ENCODE peak calls at places on chromosomes 13 and 19, in nine cellular contexts. One of them, this sample, is unnamed.

GRCh38 chr19:703651-704446 is 4.9 kb upstream of the PALM start:
- DNase-seq in SK-N-SH: peak; percentile 97
- DNase-seq in cardiac fibroblast: peak; percentile 51
- DNase-seq in GM06990: peak; percentile 56
- DNase-seq in AG04450: no peak
- DNase-seq in tibial nerve: peak; percentile 76
- DNase-seq in WTC11: peak; percentile 98
- DNase-seq in keratinocyte: no peak
- DNase-seq in CD4-positive, alpha-beta T cell: peak; percentile 54
- DNase-seq in this sample: no peak

GRCh38 chr19:14118165-14119051 is 846 bp upstream of the PRKACA start:
- DNase-seq in SK-N-SH: peak; percentile 42
- DNase-seq in cardiac fibroblast: peak; percentile 69
- DNase-seq in GM06990: peak; percentile 35
- DNase-seq in AG04450: no peak
- DNase-seq in tibial nerve: peak; percentile 90
- DNase-seq in WTC11: no peak
- DNase-seq in keratinocyte: no peak
- DNase-seq in CD4-positive, alpha-beta T cell: no peak
- DNase-seq in this sample: no peak

GRCh38 chr19:3010871-3011270 is 18.2 kb downstream of the TLE2 start:
- DNase-seq in SK-N-SH: no peak
- DNase-seq in cardiac fibroblast: no peak
- DNase-seq in GM06990: no peak
- DNase-seq in AG04450: no peak
- DNase-seq in tibial nerve: no peak
- DNase-seq in WTC11: no peak
- DNase-seq in keratinocyte: no peak
- DNase-seq in CD4-positive, alpha-beta T cell: no peak
- DNase-seq in this sample: no peak

GRCh38 chr19:55070755-55071502 is 4.7 kb upstream of the EPS8L1 start:
- DNase-seq in SK-N-SH: no peak
- DNase-seq in cardiac fibroblast: peak; percentile 64
- DNase-seq in GM06990: no peak
- DNase-seq in AG04450: peak; percentile 11
- DNase-seq in tibial nerve: no peak
- DNase-seq in WTC11: no peak
- DNase-seq in keratinocyte: no peak
- DNase-seq in CD4-positive, alpha-beta T cell: no peak
- DNase-seq in this sample: no peak

GRCh38 chr13:86002921-86003488 is 203.8 kb upstream of the SLITRK6 start:
- DNase-seq in SK-N-SH: no peak
- DNase-seq in cardiac fibroblast: no peak
- DNase-seq in GM06990: no peak
- DNase-seq in AG04450: no peak
- DNase-seq in tibial nerve: no peak
- DNase-seq in WTC11: no peak
- DNase-seq in keratinocyte: no peak
- DNase-seq in CD4-positive, alpha-beta T cell: no peak
- DNase-seq in this sample: no peak

GRCh38 chr13:50400930-50401553 is 385.8 kb downstream of the KCNRG start:
- DNase-seq in SK-N-SH: no peak
- DNase-seq in cardiac fibroblast: peak; percentile 74
- DNase-seq in GM06990: no peak
- DNase-seq in AG04450: peak; percentile 65
- DNase-seq in tibial nerve: no peak
- DNase-seq in WTC11: no peak
- DNase-seq in keratinocyte: peak; percentile 44
- DNase-seq in CD4-positive, alpha-beta T cell: no peak
- DNase-seq in this sample: no peak

GRCh38 chr13:37460211-37460610 is 138.4 kb downstream of the POSTN start:
- DNase-seq in SK-N-SH: no peak
- DNase-seq in cardiac fibroblast: no peak
- DNase-seq in GM06990: no peak
- DNase-seq in AG04450: no peak
- DNase-seq in tibial nerve: no peak
- DNase-seq in WTC11: no peak
- DNase-seq in keratinocyte: no peak
- DNase-seq in CD4-positive, alpha-beta T cell: no peak
- DNase-seq in this sample: no peak

GRCh38 chr13:109272595-109273325 is 513.6 kb downstream of the IRS2 start:
- DNase-seq in SK-N-SH: no peak
- DNase-seq in cardiac fibroblast: peak; percentile 63
- DNase-seq in GM06990: no peak
- DNase-seq in AG04450: no peak
- DNase-seq in tibial nerve: no peak
- DNase-seq in WTC11: no peak
- DNase-seq in keratinocyte: no peak
- DNase-seq in CD4-positive, alpha-beta T cell: no peak
- DNase-seq in this sample: no peak

GRCh38 chr19:32675720-32676185 is at the start of gene RGS9BP:
- DNase-seq in SK-N-SH: peak; percentile 88
- DNase-seq in cardiac fibroblast: peak; percentile 68
- DNase-seq in GM06990: peak; percentile 61
- DNase-seq in AG04450: peak; percentile 26
- DNase-seq in tibial nerve: peak; percentile 54
- DNase-seq in WTC11: peak; percentile 65
- DNase-seq in keratinocyte: no peak
- DNase-seq in CD4-positive, alpha-beta T cell: peak; percentile 24
- DNase-seq in this sample: peak; percentile 92

GRCh38 chr19:21519488-21519887 is 14.1 kb downstream of the ZNF429 start:
- DNase-seq in SK-N-SH: no peak
- DNase-seq in cardiac fibroblast: no peak
- DNase-seq in GM06990: no peak
- DNase-seq in AG04450: no peak
- DNase-seq in tibial nerve: no peak
- DNase-seq in WTC11: no peak
- DNase-seq in keratinocyte: no peak
- DNase-seq in CD4-positive, alpha-beta T cell: no peak
- DNase-seq in this sample: no peak

GRCh38 chr19:29966594-29967249 is 24.7 kb downstream of the URI1 start:
- DNase-seq in SK-N-SH: no peak
- DNase-seq in cardiac fibroblast: peak; percentile 42
- DNase-seq in GM06990: peak; percentile 20
- DNase-seq in AG04450: no peak
- DNase-seq in tibial nerve: no peak
- DNase-seq in WTC11: no peak
- DNase-seq in keratinocyte: no peak
- DNase-seq in CD4-positive, alpha-beta T cell: no peak
- DNase-seq in this sample: no peak

GRCh38 chr19:13817615-13818371 is 22.6 kb downstream of the ZSWIM4 start:
- DNase-seq in SK-N-SH: no peak
- DNase-seq in cardiac fibroblast: no peak
- DNase-seq in GM06990: peak; percentile 81
- DNase-seq in AG04450: no peak
- DNase-seq in tibial nerve: no peak
- DNase-seq in WTC11: peak; percentile 97
- DNase-seq in keratinocyte: no peak
- DNase-seq in CD4-positive, alpha-beta T cell: no peak
- DNase-seq in this sample: peak; percentile 91

GRCh38 chr19:47495478-47496372 is 11.7 kb upstream of the KPTN start:
- DNase-seq in SK-N-SH: no peak
- DNase-seq in cardiac fibroblast: no peak
- DNase-seq in GM06990: no peak
- DNase-seq in AG04450: no peak
- DNase-seq in tibial nerve: no peak
- DNase-seq in WTC11: no peak
- DNase-seq in keratinocyte: no peak
- DNase-seq in CD4-positive, alpha-beta T cell: no peak
- DNase-seq in this sample: no peak

GRCh38 chr13:28671393-28671792 is 12.5 kb downstream of the POMP start:
- DNase-seq in SK-N-SH: no peak
- DNase-seq in cardiac fibroblast: no peak
- DNase-seq in GM06990: no peak
- DNase-seq in AG04450: no peak
- DNase-seq in tibial nerve: no peak
- DNase-seq in WTC11: no peak
- DNase-seq in keratinocyte: no peak
- DNase-seq in CD4-positive, alpha-beta T cell: no peak
- DNase-seq in this sample: no peak

GRCh38 chr19:55118401-55118991 is 1.1 kb upstream of the PPP1R12C start:
- DNase-seq in SK-N-SH: no peak
- DNase-seq in cardiac fibroblast: no peak
- DNase-seq in GM06990: no peak
- DNase-seq in AG04450: no peak
- DNase-seq in tibial nerve: peak; percentile 41
- DNase-seq in WTC11: peak; percentile 93
- DNase-seq in keratinocyte: no peak
- DNase-seq in CD4-positive, alpha-beta T cell: no peak
- DNase-seq in this sample: no peak

GRCh38 chr19:412356-413355 is 3.7 kb upstream of the C2CD4C start:
- DNase-seq in SK-N-SH: peak; percentile 38
- DNase-seq in cardiac fibroblast: no peak
- DNase-seq in GM06990: no peak
- DNase-seq in AG04450: no peak
- DNase-seq in tibial nerve: no peak
- DNase-seq in WTC11: peak; percentile 50
- DNase-seq in keratinocyte: no peak
- DNase-seq in CD4-positive, alpha-beta T cell: no peak
- DNase-seq in this sample: peak; percentile 72

GRCh38 chr13:82356667-82357066 is 1525.6 kb downstream of the SLITRK1 start:
- DNase-seq in SK-N-SH: no peak
- DNase-seq in cardiac fibroblast: no peak
- DNase-seq in GM06990: no peak
- DNase-seq in AG04450: no peak
- DNase-seq in tibial nerve: no peak
- DNase-seq in WTC11: no peak
- DNase-seq in keratinocyte: no peak
- DNase-seq in CD4-positive, alpha-beta T cell: no peak
- DNase-seq in this sample: no peak

GRCh38 chr19:5719274-5719960 is 529 bp downstream of the LONP1 start:
- DNase-seq in SK-N-SH: no peak
- DNase-seq in cardiac fibroblast: peak; percentile 26
- DNase-seq in GM06990: no peak
- DNase-seq in AG04450: no peak
- DNase-seq in tibial nerve: no peak
- DNase-seq in WTC11: no peak
- DNase-seq in keratinocyte: no peak
- DNase-seq in CD4-positive, alpha-beta T cell: peak; percentile 8
- DNase-seq in this sample: no peak

GRCh38 chr13:35836476-35836875 is 294.7 kb downstream of the DCLK1 start:
- DNase-seq in SK-N-SH: no peak
- DNase-seq in cardiac fibroblast: no peak
- DNase-seq in GM06990: no peak
- DNase-seq in AG04450: no peak
- DNase-seq in tibial nerve: no peak
- DNase-seq in WTC11: no peak
- DNase-seq in keratinocyte: no peak
- DNase-seq in CD4-positive, alpha-beta T cell: no peak
- DNase-seq in this sample: no peak

GRCh38 chr13:30111810-30112209 is 195.5 kb downstream of the KATNAL1 start:
- DNase-seq in SK-N-SH: no peak
- DNase-seq in cardiac fibroblast: no peak
- DNase-seq in GM06990: no peak
- DNase-seq in AG04450: no peak
- DNase-seq in tibial nerve: no peak
- DNase-seq in WTC11: peak; percentile 31
- DNase-seq in keratinocyte: no peak
- DNase-seq in CD4-positive, alpha-beta T cell: no peak
- DNase-seq in this sample: no peak

GRCh38 chr13:81171065-81171647 is 830.2 kb upstream of the SPRY2 start:
- DNase-seq in SK-N-SH: peak; percentile 12
- DNase-seq in cardiac fibroblast: peak; percentile 47
- DNase-seq in GM06990: no peak
- DNase-seq in AG04450: no peak
- DNase-seq in tibial nerve: no peak
- DNase-seq in WTC11: no peak
- DNase-seq in keratinocyte: no peak
- DNase-seq in CD4-positive, alpha-beta T cell: no peak
- DNase-seq in this sample: no peak
- TF ChIP-seq CTCF in SK-N-SH: peak; percentile 81
- TF ChIP-seq CTCF in cardiac fibroblast: peak; percentile 33
- TF ChIP-seq CTCF in GM06990: peak; percentile 30
- TF ChIP-seq CTCF in AG04450: peak; percentile 66
- TF ChIP-seq CTCF in tibial nerve: peak; percentile 47
- TF ChIP-seq CTCF in WTC11: peak; percentile 32
- TF ChIP-seq CTCF in keratinocyte: no peak
- TF ChIP-seq CTCF in CD4-positive, alpha-beta T cell: no peak
- TF ChIP-seq CTCF in this sample: peak; percentile 96

DNA sequence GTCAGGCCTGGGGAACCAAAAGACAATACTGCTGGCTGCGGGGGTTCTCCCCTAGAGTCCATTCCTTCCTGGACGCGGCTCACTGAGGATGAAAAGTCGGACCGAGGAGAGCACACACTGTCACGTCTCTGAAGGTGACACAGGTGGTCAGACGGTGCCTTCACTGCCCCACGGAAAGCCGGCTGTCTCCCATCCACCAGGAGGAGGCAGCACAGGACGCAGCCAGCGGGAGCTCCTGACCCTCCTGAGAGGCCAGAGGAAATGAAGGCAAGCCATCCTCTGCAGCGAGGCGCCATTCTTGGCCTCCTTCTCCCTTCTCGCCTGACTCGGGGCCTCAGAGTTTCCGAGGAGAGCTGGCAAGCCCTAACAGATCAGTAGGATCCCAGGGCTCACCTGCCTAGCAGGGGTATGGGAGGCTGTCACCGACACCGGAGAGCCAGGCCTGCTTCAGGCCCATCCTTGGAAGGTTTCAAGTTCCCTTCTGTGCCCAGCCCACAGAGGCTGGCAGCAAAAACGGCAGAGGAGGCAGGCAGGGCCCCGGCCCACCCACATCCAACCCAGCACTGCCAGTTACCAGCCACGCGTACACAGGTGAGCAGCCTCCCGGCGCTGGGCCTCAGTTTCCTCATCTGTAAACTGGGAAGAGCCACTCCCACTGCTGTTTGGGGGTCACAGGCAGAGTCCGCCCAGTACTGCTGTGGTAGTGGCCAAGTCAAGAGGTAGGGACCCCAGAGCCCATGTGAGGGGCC is 4.5 kb downstream of the REXO1 start:
- DNase-seq in SK-N-SH: no peak
- DNase-seq in cardiac fibroblast: no peak
- DNase-seq in GM06990: no peak
- DNase-seq in AG04450: no peak
- DNase-seq in tibial nerve: no peak
- DNase-seq in WTC11: no peak
- DNase-seq in keratinocyte: no peak
- DNase-seq in CD4-positive, alpha-beta T cell: no peak
- DNase-seq in this sample: no peak
- TF ChIP-seq CTCF in SK-N-SH: no peak
- TF ChIP-seq CTCF in cardiac fibroblast: peak; percentile 25
- TF ChIP-seq CTCF in GM06990: no peak
- TF ChIP-seq CTCF in AG04450: no peak
- TF ChIP-seq CTCF in tibial nerve: no peak
- TF ChIP-seq CTCF in WTC11: no peak
- TF ChIP-seq CTCF in keratinocyte: peak; percentile 69
- TF ChIP-seq CTCF in CD4-positive, alpha-beta T cell: no peak
- TF ChIP-seq CTCF in this sample: peak; percentile 37

GRCh38 chr13:41401371-41401770 is 56.0 kb upstream of the RGCC start:
- DNase-seq in SK-N-SH: peak; percentile 17
- DNase-seq in cardiac fibroblast: no peak
- DNase-seq in GM06990: no peak
- DNase-seq in AG04450: no peak
- DNase-seq in tibial nerve: no peak
- DNase-seq in WTC11: peak; percentile 41
- DNase-seq in keratinocyte: no peak
- DNase-seq in CD4-positive, alpha-beta T cell: no peak
- DNase-seq in this sample: no peak
- TF ChIP-seq CTCF in SK-N-SH: no peak
- TF ChIP-seq CTCF in cardiac fibroblast: no peak
- TF ChIP-seq CTCF in GM06990: no peak
- TF ChIP-seq CTCF in AG04450: no peak
- TF ChIP-seq CTCF in tibial nerve: no peak
- TF ChIP-seq CTCF in WTC11: no peak
- TF ChIP-seq CTCF in keratinocyte: no peak
- TF ChIP-seq CTCF in CD4-positive, alpha-beta T cell: no peak
- TF ChIP-seq CTCF in this sample: no peak

GRCh38 chr13:102571075-102571474 is 25.7 kb upstream of the TPP2 start:
- DNase-seq in SK-N-SH: peak; percentile 37
- DNase-seq in cardiac fibroblast: no peak
- DNase-seq in GM06990: no peak
- DNase-seq in AG04450: no peak
- DNase-seq in tibial nerve: no peak
- DNase-seq in WTC11: peak; percentile 18
- DNase-seq in keratinocyte: no peak
- DNase-seq in CD4-positive, alpha-beta T cell: no peak
- DNase-seq in this sample: no peak
- TF ChIP-seq CTCF in SK-N-SH: no peak
- TF ChIP-seq CTCF in cardiac fibroblast: no peak
- TF ChIP-seq CTCF in GM06990: peak; percentile 4
- TF ChIP-seq CTCF in AG04450: peak; percentile 11
- TF ChIP-seq CTCF in tibial nerve: no peak
- TF ChIP-seq CTCF in WTC11: no peak
- TF ChIP-seq CTCF in keratinocyte: peak; percentile 28
- TF ChIP-seq CTCF in CD4-positive, alpha-beta T cell: no peak
- TF ChIP-seq CTCF in this sample: peak; percentile 36

This sample was measured in chondrocyte.